ENCODE peak calls at places on chromosomes 4 and X, in seven cellular contexts. K, H, R, O, S, E and Q are unnamed samples.
A peak's percentile ranks its signal among the peaks of the same experiment; 100 is the strongest.

GRCh38 chrX:50812995-50813842 is 775 bp downstream of the SHROOM4 start:
- DNase-seq in K (no peak), H (no peak), R (no peak), O (no peak), S (no peak), E (peak; percentile 39), Q (peak; percentile 28)

GRCh38 chr4:25107827-25108516 is 52.3 kb downstream of the SEPSECS start:
- DNase-seq in K (no peak), H (no peak), R (no peak), O (no peak), S (no peak), E (no peak), Q (no peak)

GRCh38 chr4:10117424-10118354 is 1.1 kb upstream of the WDR1 start:
- DNase-seq in K (no peak), H (no peak), R (no peak), O (no peak), S (no peak), E (peak; percentile 51), Q (no peak)

GRCh38 chr4:141686146-141686775 is 49.9 kb downstream of the IL15 start:
- DNase-seq in K (no peak), H (no peak), R (no peak), O (no peak), S (no peak), E (no peak), Q (no peak)

GRCh38 chr4:140154572-140154891 is 548 bp upstream of the MAML3 start:
- DNase-seq in K (no peak), H (no peak), R (no peak), O (no peak), S (no peak), E (no peak), Q (no peak)

GRCh38 chr4:153294631-153295030 is 49.9 kb upstream of the MND1 start:
- DNase-seq in K (no peak), H (no peak), R (no peak), O (no peak), S (no peak), E (no peak), Q (no peak)

GRCh38 chr4:74092957-74093356 is 6.0 kb downstream of the CXCL2 start:
- DNase-seq in K (no peak), H (no peak), R (no peak), O (no peak), S (no peak), E (no peak), Q (no peak)

GRCh38 chrX:77628294-77629025 is 157.6 kb downstream of the ATRX start:
- DNase-seq in K (no peak), H (no peak), R (no peak), O (no peak), S (no peak), E (no peak), Q (no peak)

GRCh38 chr4:14800977-14801376 is 201.3 kb upstream of the CPEB2 start:
- DNase-seq in K (no peak), H (no peak), R (no peak), O (no peak), S (no peak), E (no peak), Q (no peak)

GRCh38 chrX:48896611-48897011 is 957 bp downstream of the TIMM17B start:
- DNase-seq in K (no peak), H (no peak), R (no peak), O (no peak), S (peak; percentile 45), E (peak; percentile 30), Q (no peak)